ENCODE peak calls at places on chromosome 3, in six cellular contexts. Z is epithelial cell of esophagus, P is hepatocyte, M is cardiac muscle cell, D is A549, N is kidney. W is an unnamed sample.
A peak's percentile ranks its signal among the peaks of the same experiment; 100 is the strongest.

GRCh38 chr3:67077656-67078055 is 79.5 kb downstream of the KBTBD8 start:
- DNase-seq in N (no peak), D (no peak), M (peak; percentile 25), Z (peak; percentile 60), P (no peak), W (no peak)

GRCh38 chr3:127064391-127065137 is 81.6 kb downstream of the PLXNA1 start:
- DNase-seq in M (peak; percentile 27), Z (peak; percentile 65), D (peak; percentile 8), P (no peak), N (peak; percentile 48), W (no peak)

GRCh38 chr3:180142041-180142440 is 105.3 kb upstream of the PEX5L start:
- DNase-seq in Z (peak; percentile 18), N (no peak), D (no peak), P (no peak), M (no peak), W (no peak)

GRCh38 chr3:190566043-190566933 is 52.4 kb downstream of the IL1RAP start:
- DNase-seq in D (peak; percentile 62), M (peak; percentile 100), Z (peak; percentile 100), P (peak; percentile 93), N (peak; percentile 87), W (no peak)

GRCh38 chr3:186529204-186529999 is 14.8 kb downstream of the CRYGS start:
- DNase-seq in P (no peak), Z (no peak), N (no peak), D (no peak), M (no peak), W (no peak)

GRCh38 chr3:27511724-27512422 is 27.7 kb upstream of the SLC4A7 start:
- DNase-seq in N (no peak), M (no peak), D (no peak), P (no peak), Z (peak; percentile 20), W (no peak)

GRCh38 chr3:133491481-133492059 is 81.9 kb upstream of the CDV3 start:
- DNase-seq in N (no peak), Z (no peak), D (no peak), M (no peak), P (no peak), W (no peak)

GRCh38 chr3:128328546-128329458 is 137.9 kb downstream of the DNAJB8 start:
- DNase-seq in N (peak; percentile 58), D (no peak), M (no peak), P (no peak), Z (no peak), W (no peak)

GRCh38 chr3:43211681-43212080 is 74.7 kb upstream of the SNRK start:
- DNase-seq in M (no peak), Z (no peak), D (no peak), P (no peak), N (no peak), W (no peak)

DNA sequence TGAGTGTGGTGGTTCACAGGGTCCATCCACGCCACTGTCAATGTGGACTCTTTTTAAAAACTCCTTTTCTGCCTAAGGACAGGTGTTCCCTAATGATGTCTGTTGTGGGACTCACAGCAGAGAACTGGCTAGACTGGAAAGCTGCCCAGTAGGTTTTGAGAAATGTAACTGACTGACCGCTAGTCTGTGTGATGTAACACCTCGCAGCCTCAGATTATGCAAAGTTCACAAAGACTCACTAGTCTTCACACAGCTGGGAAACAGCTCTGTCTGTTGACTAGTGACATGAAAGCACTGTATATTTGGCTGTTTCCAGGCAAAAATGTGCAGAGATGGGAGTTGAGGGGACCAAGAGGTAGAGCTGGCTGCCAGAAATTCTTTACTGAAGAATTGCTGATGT is 10.4 kb downstream of the PDZRN3 start:
- DNase-seq in M (peak; percentile 98), Z (peak; percentile 50), P (peak; percentile 60), N (no peak), D (no peak), W (no peak)
- TF ChIP-seq CTCF in M (peak; percentile 12), Z (no peak), P (no peak), N (no peak), D (no peak), W (no peak)

DNA sequence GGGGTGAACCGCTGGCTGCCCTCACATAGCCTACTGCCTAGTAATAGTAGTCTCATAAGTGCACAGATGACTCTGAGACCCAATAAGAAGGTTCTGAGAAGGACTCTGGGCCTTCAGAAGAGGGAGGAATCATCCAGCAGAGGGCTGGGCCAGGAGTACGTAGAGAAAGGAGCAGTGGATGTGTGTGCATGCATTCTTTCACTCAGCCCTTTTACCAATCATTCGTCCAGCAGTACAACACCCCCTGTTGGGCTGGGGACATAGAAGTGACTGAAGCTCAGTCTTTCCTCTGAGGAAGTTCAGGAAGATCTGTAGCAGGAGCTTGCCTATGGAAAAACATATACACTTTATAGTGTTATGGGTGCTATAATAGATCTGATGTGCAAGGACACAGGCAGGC is 333.1 kb downstream of the CLSTN2 start:
- DNase-seq in P (no peak), Z (no peak), M (no peak), D (no peak), N (no peak), W (no peak)
- TF ChIP-seq CTCF in P (no peak), Z (no peak), M (no peak), D (no peak), N (no peak), W (no peak)

GRCh38 chr3:101676765-101677435 is at the start of gene ZBTB11:
- DNase-seq in P (peak; percentile 99), N (peak; percentile 100), M (peak; percentile 100), D (peak; percentile 97), Z (peak; percentile 100), W (peak; percentile 97)
- TF ChIP-seq CTCF in P (peak; percentile 58), N (peak; percentile 58), M (peak; percentile 74), D (peak; percentile 37), Z (peak; percentile 65), W (peak; percentile 38)

GRCh38 chr3:189457666-189458065 is 173.5 kb upstream of the TP63 start:
- DNase-seq in P (no peak), M (no peak), D (no peak), N (peak; percentile 18), Z (no peak), W (no peak)
- TF ChIP-seq CTCF in P (no peak), M (no peak), D (no peak), N (no peak), Z (no peak), W (no peak)

GRCh38 chr3:5038243-5038642 is 59.0 kb downstream of the BHLHE40 start:
- DNase-seq in P (no peak), D (no peak), N (no peak), M (no peak), Z (no peak), W (no peak)
- TF ChIP-seq CTCF in P (no peak), D (no peak), N (no peak), M (no peak), Z (no peak), W (no peak)

GRCh38 chr3:72811551-72811950 is 36.7 kb downstream of the SHQ1 start:
- DNase-seq in M (no peak), D (no peak), N (no peak), Z (no peak), P (no peak), W (no peak)
- TF ChIP-seq CTCF in M (no peak), D (no peak), N (no peak), Z (peak; percentile 40), P (peak; percentile 21), W (no peak)

DNA sequence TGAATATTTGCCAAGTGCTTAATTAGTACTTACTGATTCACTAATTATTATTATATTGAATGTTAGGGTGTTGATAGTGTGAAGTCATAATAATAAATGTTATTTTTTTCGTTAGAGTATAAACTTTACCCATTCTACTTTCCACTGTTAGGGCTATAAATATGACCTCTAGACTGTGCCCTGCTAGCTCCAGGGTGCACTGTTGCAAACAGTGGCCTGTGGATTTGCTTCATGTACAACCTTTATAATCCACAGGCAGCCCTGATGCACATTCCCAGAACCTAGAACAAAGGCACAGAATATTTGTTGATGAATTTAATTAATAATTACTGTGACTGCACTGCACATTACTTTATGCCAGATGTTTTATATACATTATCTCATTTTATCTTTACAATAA is 28.8 kb upstream of the LEKR1 start:
- DNase-seq in M (no peak), P (no peak), D (no peak), Z (no peak), N (no peak), W (no peak)
- TF ChIP-seq CTCF in M (no peak), P (no peak), D (no peak), Z (no peak), N (no peak), W (no peak)

DNA sequence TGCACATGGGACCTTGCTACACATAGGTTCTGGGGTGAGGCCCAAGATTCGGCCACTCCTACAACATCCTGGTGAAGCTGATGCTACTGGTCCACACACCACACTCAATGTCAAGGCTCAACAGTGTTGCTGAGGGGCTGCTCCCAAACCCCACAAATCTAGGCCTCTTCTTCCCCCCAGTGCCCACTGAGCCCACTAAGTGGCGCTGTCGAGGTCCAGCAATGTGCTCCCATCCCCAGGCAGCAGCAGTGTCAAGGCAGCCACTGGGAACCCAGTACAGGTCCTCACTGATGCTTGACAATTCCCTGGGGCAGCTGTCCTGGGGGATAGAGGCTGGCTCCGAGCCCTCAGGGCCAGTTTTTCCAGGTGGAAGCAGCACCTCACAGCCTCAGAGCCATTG is 21.5 kb downstream of the SCN5A start:
- DNase-seq in Z (no peak), M (no peak), N (no peak), P (no peak), D (peak; percentile 37), W (peak; percentile 60)
- TF ChIP-seq CTCF in Z (peak; percentile 26), M (peak; percentile 53), N (no peak), P (peak; percentile 21), D (peak; percentile 4), W (peak; percentile 65)